ENCODE peak calls at places on chromosomes 6 and 20, in six cellular contexts. Q is astrocyte, W is H9, E is mesendoderm, M is GM12878, C is keratinocyte. A is an unnamed sample.
A peak's percentile ranks its signal among the peaks of the same experiment; 100 is the strongest.

GRCh38 chr6:108518714-108519576 is 41.8 kb upstream of the FOXO3 start:
- DNase-seq in Q (no peak), W (peak; percentile 51), M (no peak), C (no peak), E (peak; percentile 60), A (peak; percentile 14)

GRCh38 chr20:52746768-52747167 is 225.4 kb upstream of the TSHZ2 start:
- DNase-seq in M (no peak), C (no peak), W (no peak), E (no peak), Q (no peak), A (no peak)

GRCh38 chr6:159977242-159978214 is 8.6 kb downstream of the IGF2R start:
- DNase-seq in E (no peak), M (no peak), W (no peak), Q (peak; percentile 73), C (no peak), A (no peak)

GRCh38 chr6:27303613-27304272 is 8.3 kb downstream of the POM121L2 start:
- DNase-seq in Q (no peak), C (no peak), W (no peak), E (peak; percentile 61), M (no peak), A (no peak)

GRCh38 chr6:120290964-120291363 is 941.4 kb upstream of the MAN1A1 start:
- DNase-seq in E (no peak), M (no peak), W (no peak), Q (no peak), C (no peak), A (peak; percentile 63)

GRCh38 chr6:25022140-25022553 is 86.4 kb upstream of the RIPOR2 start:
- DNase-seq in W (no peak), Q (peak; percentile 61), M (no peak), E (no peak), C (no peak), A (no peak)

GRCh38 chr6:89669002-89669401 is 30.5 kb upstream of the LYRM2 start:
- DNase-seq in E (peak; percentile 23), Q (peak; percentile 40), C (no peak), M (no peak), W (no peak), A (no peak)

GRCh38 chr20:61932199-61932592 is 133.5 kb downstream of the TAF4 start:
- DNase-seq in E (no peak), M (no peak), W (no peak), Q (no peak), C (no peak), A (no peak)

GRCh38 chr6:96837138-96837971 is at the start of gene GPR63:
- DNase-seq in E (peak; percentile 96), C (peak; percentile 30), W (peak; percentile 89), M (peak; percentile 50), Q (peak; percentile 61), A (peak; percentile 92)

GRCh38 chr6:74066168-74066871 is 370.3 kb downstream of the CD109 start:
- DNase-seq in W (no peak), M (no peak), C (no peak), Q (peak; percentile 24), E (no peak), A (no peak)

GRCh38 chr6:148969679-148970078 is 222.8 kb downstream of the UST start:
- DNase-seq in C (no peak), E (no peak), W (no peak), M (no peak), Q (peak; percentile 70), A (no peak)

GRCh38 chr20:32624687-32625345 is 39.7 kb upstream of the NOL4L start:
- DNase-seq in Q (no peak), E (no peak), M (no peak), W (no peak), C (no peak), A (no peak)

GRCh38 chr6:108526739-108527174 is 34.0 kb upstream of the FOXO3 start:
- DNase-seq in M (no peak), E (peak; percentile 59), C (no peak), Q (peak; percentile 15), W (no peak), A (peak; percentile 41)

GRCh38 chr20:18650224-18650623 is 62.4 kb downstream of the DTD1 start:
- DNase-seq in W (no peak), E (no peak), C (no peak), Q (no peak), M (no peak), A (no peak)

GRCh38 chr20:17641993-17642392 is 40.0 kb downstream of the RRBP1 start:
- DNase-seq in M (no peak), Q (no peak), E (no peak), C (no peak), W (no peak), A (no peak)

GRCh38 chr20:44153636-44154043 is 33.3 kb downstream of the JPH2 start:
- DNase-seq in W (no peak), Q (peak; percentile 73), E (peak; percentile 87), M (no peak), C (no peak), A (no peak)

GRCh38 chr6:149615805-149616204 is 32.7 kb downstream of the KATNA1 start:
- DNase-seq in M (no peak), W (no peak), E (no peak), Q (no peak), C (no peak), A (no peak)

GRCh38 chr6:119764927-119765681 is 415.5 kb upstream of the MAN1A1 start:
- DNase-seq in W (no peak), M (no peak), E (peak; percentile 36), Q (no peak), C (no peak), A (no peak)

GRCh38 chr6:148507774-148508173 is 165.1 kb downstream of the SASH1 start:
- DNase-seq in W (no peak), C (no peak), Q (peak; percentile 39), E (no peak), M (no peak), A (no peak)

DNA sequence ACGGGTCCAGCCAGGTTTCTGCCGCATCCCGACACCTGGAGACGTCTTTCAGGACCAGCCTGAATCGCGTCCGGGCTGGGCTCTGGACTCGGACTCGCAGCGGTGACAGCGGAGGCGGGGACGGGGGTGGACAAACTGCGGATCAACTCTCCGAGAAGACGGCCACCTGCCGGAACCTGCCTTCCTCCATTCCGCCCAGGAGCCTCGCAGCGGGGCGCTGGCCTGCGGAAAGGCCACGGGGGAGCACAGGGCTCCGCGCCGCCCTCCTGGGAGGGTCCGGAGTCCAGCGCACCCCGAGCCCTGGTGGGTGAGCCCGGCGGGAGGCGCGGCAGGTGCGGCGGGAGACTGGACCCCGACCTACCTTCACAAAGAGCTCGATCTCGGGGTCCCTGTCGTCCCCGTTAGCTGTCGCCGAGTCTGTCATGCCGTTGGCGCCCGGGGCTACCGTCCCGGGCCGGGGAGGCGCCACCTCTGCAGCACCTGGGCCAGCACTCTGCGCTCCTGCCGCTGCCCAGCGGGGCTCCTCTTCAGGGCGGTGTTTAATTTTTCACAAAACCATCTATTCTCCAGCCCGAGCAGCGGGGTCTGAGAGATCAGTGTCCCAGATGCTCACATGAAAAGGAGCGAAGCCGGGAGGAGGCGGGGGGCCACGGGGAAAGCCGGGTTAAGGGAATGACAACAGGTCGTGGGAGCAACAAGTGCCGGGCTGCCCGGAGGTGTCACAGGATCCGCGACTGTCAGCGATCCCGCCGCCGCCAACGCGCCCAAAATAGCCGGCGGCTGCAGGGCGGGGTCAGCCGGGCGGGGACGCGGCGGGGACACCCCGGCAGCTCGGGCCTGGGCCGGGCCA is at the start of gene CLIC5:
- DNase-seq in C (no peak), M (no peak), W (peak; percentile 37), E (peak; percentile 32), Q (no peak), A (peak; percentile 35)
- H3K4me2 ChIP-seq in C (peak within 1 kb of the TSS; percentile 2), M (peak within 1 kb of the TSS; percentile 91), W (peak within 1 kb of the TSS; percentile 82), E (peak within 1 kb of the TSS; percentile 60), Q (peak within 1 kb of the TSS; percentile 72), A (peak within 1 kb of the TSS; percentile 59)

DNA sequence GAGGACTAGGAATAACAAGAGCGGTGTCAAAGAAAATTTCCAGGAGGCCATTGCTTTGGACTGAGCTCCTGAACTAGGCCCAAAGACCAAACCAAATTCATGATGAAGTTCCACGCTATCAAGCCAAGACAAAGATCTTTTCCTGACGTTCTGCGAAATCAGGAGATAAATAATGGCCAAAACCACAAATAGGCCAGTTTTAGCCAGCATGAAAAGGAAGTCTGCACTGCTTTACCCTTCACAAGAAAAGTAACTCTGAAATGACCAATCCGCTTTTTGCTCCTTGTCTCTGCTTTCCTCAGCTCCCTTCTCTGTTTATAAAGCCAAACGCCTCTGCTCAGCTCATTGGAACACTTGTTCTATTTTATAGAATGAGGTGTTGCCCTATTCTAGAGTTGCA is 6.7 kb downstream of the NCOA5 start:
- DNase-seq in W (no peak), M (no peak), Q (peak; percentile 41), E (no peak), C (no peak), A (no peak)
- H3K4me1 ChIP-seq in W (peaks cover 2% of the 10 kb centered on the region), M (no peaks in the 10 kb centered on the region), Q (peaks cover 2% of the 10 kb centered on the region), E (peaks cover 1% of the 10 kb centered on the region), C (peaks cover 15% of the 10 kb centered on the region), A (peaks cover 17% of the 10 kb centered on the region)

DNA sequence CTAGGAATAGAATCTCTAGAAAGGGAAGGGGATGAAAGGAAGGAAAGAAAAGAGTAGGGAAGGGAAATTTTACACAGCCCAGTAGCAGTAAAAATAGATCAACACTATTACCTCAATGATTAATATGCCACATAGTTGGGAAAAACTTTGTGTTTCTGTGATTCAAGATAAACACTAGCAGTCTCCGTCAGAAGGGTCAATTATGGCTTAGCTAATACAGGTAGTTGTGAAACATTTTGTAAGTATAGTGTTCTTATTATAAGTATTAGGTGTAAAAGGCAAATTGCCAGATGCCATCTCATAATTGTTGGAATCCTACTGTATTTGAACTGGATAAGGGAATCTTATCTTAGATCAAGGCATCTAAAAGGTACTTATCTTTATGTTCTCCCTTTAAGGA is 165.7 kb downstream of the MTFR2 start:
- DNase-seq in Q (peak; percentile 18), E (no peak), C (no peak), W (no peak), M (no peak), A (no peak)
- H3K4me2 ChIP-seq in Q (no peak overlapping the region), E (no peak overlapping the region), C (no peak overlapping the region), W (no peak overlapping the region), M (no peak overlapping the region), A (no peak overlapping the region)

GRCh38 chr20:46398963-46399362 is 7.5 kb downstream of the ELMO2 start:
- DNase-seq in E (no peak), W (no peak), Q (no peak), C (no peak), M (no peak), A (peak; percentile 61)

GRCh38 chr20:46394872-46395470 is 11.4 kb downstream of the ELMO2 start:
- DNase-seq in W (no peak), Q (no peak), E (no peak), M (no peak), C (no peak), A (no peak)

GRCh38 chr20:46393967-46394366 is 12.4 kb downstream of the ELMO2 start:
- DNase-seq in C (no peak), E (no peak), M (no peak), W (no peak), Q (no peak), A (no peak)

GRCh38 chr20:46399401-46399800 is 7.0 kb downstream of the ELMO2 start:
- DNase-seq in C (no peak), Q (no peak), M (no peak), W (no peak), E (no peak), A (peak; percentile 51)

GRCh38 chr20:46396052-46396451 is 10.4 kb downstream of the ELMO2 start:
- DNase-seq in M (no peak), C (no peak), W (no peak), E (no peak), Q (no peak), A (no peak)
- H3K4me1 ChIP-seq in M (peaks cover 13% of the 10 kb centered on the region), C (peaks cover 8% of the 10 kb centered on the region), W (no peaks in the 10 kb centered on the region), E (peaks cover 3% of the 10 kb centered on the region), Q (peaks cover 4% of the 10 kb centered on the region), A (peaks cover 26% of the 10 kb centered on the region)

GRCh38 chr6:50837589-50838445 is 19.1 kb downstream of the TFAP2B start:
- DNase-seq in E (no peak), M (no peak), W (no peak), C (no peak), Q (no peak), A (no peak)
- H3K4me2 ChIP-seq in E (no peak overlapping the region), M (no peak overlapping the region), W (no peak overlapping the region), C (no peak overlapping the region), Q (no peak overlapping the region), A (no peak overlapping the region)

GRCh38 chr6:111724039-111724438 is 118.4 kb upstream of the TRAF3IP2 start:
- DNase-seq in W (no peak), Q (no peak), M (no peak), E (no peak), C (no peak), A (no peak)
- H3K4me1 ChIP-seq in W (no peaks in the 10 kb centered on the region), Q (peaks cover 34% of the 10 kb centered on the region), M (peaks cover 40% of the 10 kb centered on the region), E (peaks cover 7% of the 10 kb centered on the region), C (peaks cover 4% of the 10 kb centered on the region), A (peaks cover 15% of the 10 kb centered on the region)

A was measured in MM.1S.